ENCODE peak calls at places on chromosomes 13 and 19, in eight cellular contexts. One of them, this sample, is unnamed.

GRCh38 chr13:27137759-27138158 is 33.9 kb downstream of the USP12 start:
- DNase-seq in fibroblast of lung: no peak
- DNase-seq in AG09319: no peak
- DNase-seq in heart left ventricle: peak; percentile 9
- DNase-seq in suprapubic skin: no peak
- DNase-seq in astrocyte of the spinal cord: no peak
- DNase-seq in fibroblast of pulmonary artery: no peak
- DNase-seq in transverse colon: no peak
- DNase-seq in this sample: no peak

GRCh38 chr19:18897108-18898029 is 1.4 kb upstream of the CERS1 start:
- DNase-seq in astrocyte of the spinal cord: no peak
- DNase-seq in heart left ventricle: no peak
- DNase-seq in fibroblast of lung: no peak
- DNase-seq in fibroblast of pulmonary artery: no peak
- DNase-seq in suprapubic skin: no peak
- DNase-seq in transverse colon: no peak
- DNase-seq in AG09319: no peak
- DNase-seq in this sample: no peak

GRCh38 chr19:18780081-18780480 is 11.0 kb downstream of the COMP start:
- DNase-seq in transverse colon: no peak
- DNase-seq in AG09319: no peak
- DNase-seq in suprapubic skin: no peak
- DNase-seq in fibroblast of lung: no peak
- DNase-seq in astrocyte of the spinal cord: no peak
- DNase-seq in fibroblast of pulmonary artery: no peak
- DNase-seq in heart left ventricle: no peak
- DNase-seq in this sample: no peak

GRCh38 chr19:23052349-23052748 is 49.4 kb upstream of the ZNF728 start:
- DNase-seq in fibroblast of pulmonary artery: no peak
- DNase-seq in astrocyte of the spinal cord: no peak
- DNase-seq in fibroblast of lung: no peak
- DNase-seq in AG09319: no peak
- DNase-seq in heart left ventricle: no peak
- DNase-seq in suprapubic skin: no peak
- DNase-seq in transverse colon: no peak
- DNase-seq in this sample: no peak

GRCh38 chr13:77509221-77509620 is 26.3 kb upstream of the SCEL start:
- DNase-seq in fibroblast of lung: peak; percentile 90
- DNase-seq in AG09319: no peak
- DNase-seq in astrocyte of the spinal cord: peak; percentile 84
- DNase-seq in suprapubic skin: no peak
- DNase-seq in transverse colon: no peak
- DNase-seq in heart left ventricle: no peak
- DNase-seq in fibroblast of pulmonary artery: peak; percentile 46
- DNase-seq in this sample: no peak

GRCh38 chr13:94188173-94188869 is 291.2 kb downstream of the DCT start:
- DNase-seq in fibroblast of pulmonary artery: no peak
- DNase-seq in fibroblast of lung: no peak
- DNase-seq in transverse colon: no peak
- DNase-seq in astrocyte of the spinal cord: no peak
- DNase-seq in suprapubic skin: no peak
- DNase-seq in AG09319: no peak
- DNase-seq in heart left ventricle: no peak
- DNase-seq in this sample: no peak

GRCh38 chr19:4083677-4084546 is 17.2 kb upstream of the ZBTB7A start:
- DNase-seq in heart left ventricle: no peak
- DNase-seq in AG09319: no peak
- DNase-seq in suprapubic skin: no peak
- DNase-seq in fibroblast of lung: no peak
- DNase-seq in transverse colon: peak; percentile 73
- DNase-seq in fibroblast of pulmonary artery: no peak
- DNase-seq in astrocyte of the spinal cord: no peak
- DNase-seq in this sample: no peak

GRCh38 chr13:98450495-98451167 is 126.3 kb downstream of the STK24 start:
- DNase-seq in AG09319: no peak
- DNase-seq in suprapubic skin: no peak
- DNase-seq in fibroblast of lung: peak; percentile 32
- DNase-seq in heart left ventricle: peak; percentile 38
- DNase-seq in fibroblast of pulmonary artery: no peak
- DNase-seq in astrocyte of the spinal cord: peak; percentile 29
- DNase-seq in transverse colon: no peak
- DNase-seq in this sample: no peak

GRCh38 chr19:41156207-41156606 is 36.8 kb upstream of the CYP2S1 start:
- DNase-seq in AG09319: no peak
- DNase-seq in heart left ventricle: no peak
- DNase-seq in fibroblast of pulmonary artery: no peak
- DNase-seq in suprapubic skin: no peak
- DNase-seq in astrocyte of the spinal cord: no peak
- DNase-seq in fibroblast of lung: no peak
- DNase-seq in transverse colon: no peak
- DNase-seq in this sample: no peak

GRCh38 chr13:40445557-40445990 is 220.9 kb downstream of the FOXO1 start:
- DNase-seq in suprapubic skin: no peak
- DNase-seq in fibroblast of lung: peak; percentile 97
- DNase-seq in transverse colon: peak; percentile 60
- DNase-seq in astrocyte of the spinal cord: peak; percentile 86
- DNase-seq in heart left ventricle: peak; percentile 71
- DNase-seq in fibroblast of pulmonary artery: peak; percentile 97
- DNase-seq in AG09319: no peak
- DNase-seq in this sample: no peak

GRCh38 chr13:68099616-68100015 is 869.5 kb upstream of the PCDH9 start:
- DNase-seq in transverse colon: no peak
- DNase-seq in suprapubic skin: no peak
- DNase-seq in astrocyte of the spinal cord: peak; percentile 73
- DNase-seq in fibroblast of pulmonary artery: peak; percentile 33
- DNase-seq in AG09319: no peak
- DNase-seq in heart left ventricle: no peak
- DNase-seq in fibroblast of lung: peak; percentile 81
- DNase-seq in this sample: no peak

GRCh38 chr13:37868691-37869505 is 674 bp downstream of the TRPC4 start:
- DNase-seq in AG09319: no peak
- DNase-seq in fibroblast of pulmonary artery: peak; percentile 50
- DNase-seq in suprapubic skin: no peak
- DNase-seq in transverse colon: no peak
- DNase-seq in astrocyte of the spinal cord: peak; percentile 46
- DNase-seq in fibroblast of lung: peak; percentile 58
- DNase-seq in heart left ventricle: no peak
- DNase-seq in this sample: no peak

GRCh38 chr19:10278935-10279334 is 7.8 kb upstream of the ICAM4 start:
- DNase-seq in suprapubic skin: no peak
- DNase-seq in AG09319: no peak
- DNase-seq in fibroblast of pulmonary artery: no peak
- DNase-seq in astrocyte of the spinal cord: no peak
- DNase-seq in transverse colon: no peak
- DNase-seq in heart left ventricle: no peak
- DNase-seq in fibroblast of lung: no peak
- DNase-seq in this sample: no peak

GRCh38 chr13:54415753-54416366 is 1387.2 kb downstream of the OLFM4 start:
- DNase-seq in astrocyte of the spinal cord: no peak
- DNase-seq in suprapubic skin: no peak
- DNase-seq in heart left ventricle: no peak
- DNase-seq in fibroblast of pulmonary artery: no peak
- DNase-seq in fibroblast of lung: no peak
- DNase-seq in AG09319: no peak
- DNase-seq in transverse colon: no peak
- DNase-seq in this sample: no peak
- TF ChIP-seq CTCF in astrocyte of the spinal cord: no peak
- TF ChIP-seq CTCF in suprapubic skin: no peak
- TF ChIP-seq CTCF in heart left ventricle: no peak
- TF ChIP-seq CTCF in fibroblast of pulmonary artery: no peak
- TF ChIP-seq CTCF in fibroblast of lung: no peak
- TF ChIP-seq CTCF in AG09319: no peak
- TF ChIP-seq CTCF in transverse colon: no peak
- TF ChIP-seq CTCF in this sample: no peak

GRCh38 chr19:52690395-52691214 is 44.2 kb downstream of the ZNF611 start:
- DNase-seq in transverse colon: peak; percentile 95
- DNase-seq in fibroblast of lung: peak; percentile 96
- DNase-seq in suprapubic skin: peak; percentile 97
- DNase-seq in astrocyte of the spinal cord: peak; percentile 96
- DNase-seq in heart left ventricle: peak; percentile 95
- DNase-seq in fibroblast of pulmonary artery: peak; percentile 94
- DNase-seq in AG09319: peak; percentile 82
- DNase-seq in this sample: peak; percentile 46

GRCh38 chr19:52689804-52690394 is 44.9 kb downstream of the ZNF611 start:
- DNase-seq in suprapubic skin: peak; percentile 84
- DNase-seq in heart left ventricle: peak; percentile 29
- DNase-seq in transverse colon: peak; percentile 30
- DNase-seq in astrocyte of the spinal cord: no peak
- DNase-seq in fibroblast of lung: no peak
- DNase-seq in AG09319: no peak
- DNase-seq in fibroblast of pulmonary artery: no peak
- DNase-seq in this sample: no peak

GRCh38 chr19:52685811-52686210 is 47.7 kb upstream of the ZNF83 start:
- DNase-seq in suprapubic skin: no peak
- DNase-seq in transverse colon: no peak
- DNase-seq in AG09319: no peak
- DNase-seq in fibroblast of pulmonary artery: no peak
- DNase-seq in fibroblast of lung: no peak
- DNase-seq in astrocyte of the spinal cord: no peak
- DNase-seq in heart left ventricle: no peak
- DNase-seq in this sample: no peak

GRCh38 chr19:52687658-52688057 is 47.2 kb downstream of the ZNF611 start:
- DNase-seq in transverse colon: no peak
- DNase-seq in suprapubic skin: no peak
- DNase-seq in heart left ventricle: no peak
- DNase-seq in astrocyte of the spinal cord: no peak
- DNase-seq in AG09319: no peak
- DNase-seq in fibroblast of lung: no peak
- DNase-seq in fibroblast of pulmonary artery: no peak
- DNase-seq in this sample: no peak

GRCh38 chr19:52688335-52688734 is 46.5 kb downstream of the ZNF611 start:
- DNase-seq in suprapubic skin: no peak
- DNase-seq in AG09319: no peak
- DNase-seq in fibroblast of pulmonary artery: no peak
- DNase-seq in heart left ventricle: no peak
- DNase-seq in astrocyte of the spinal cord: no peak
- DNase-seq in transverse colon: no peak
- DNase-seq in fibroblast of lung: no peak
- DNase-seq in this sample: no peak
- TF ChIP-seq CTCF in suprapubic skin: no peak
- TF ChIP-seq CTCF in AG09319: no peak
- TF ChIP-seq CTCF in fibroblast of pulmonary artery: no peak
- TF ChIP-seq CTCF in heart left ventricle: no peak
- TF ChIP-seq CTCF in astrocyte of the spinal cord: no peak
- TF ChIP-seq CTCF in transverse colon: no peak
- TF ChIP-seq CTCF in fibroblast of lung: no peak
- TF ChIP-seq CTCF in this sample: no peak

GRCh38 chr19:43505186-43505456 is 575 bp upstream of the PHLDB3 start:
- DNase-seq in fibroblast of lung: no peak
- DNase-seq in AG09319: no peak
- DNase-seq in suprapubic skin: no peak
- DNase-seq in astrocyte of the spinal cord: no peak
- DNase-seq in transverse colon: no peak
- DNase-seq in heart left ventricle: no peak
- DNase-seq in fibroblast of pulmonary artery: no peak
- DNase-seq in this sample: no peak

GRCh38 chr19:43504426-43505185 is at the start of gene PHLDB3:
- DNase-seq in heart left ventricle: peak; percentile 43
- DNase-seq in suprapubic skin: no peak
- DNase-seq in fibroblast of lung: peak; percentile 25
- DNase-seq in AG09319: no peak
- DNase-seq in fibroblast of pulmonary artery: no peak
- DNase-seq in astrocyte of the spinal cord: no peak
- DNase-seq in transverse colon: peak; percentile 60
- DNase-seq in this sample: no peak

GRCh38 chr19:43502419-43502976 is 2.0 kb downstream of the PHLDB3 start:
- DNase-seq in suprapubic skin: no peak
- DNase-seq in transverse colon: no peak
- DNase-seq in heart left ventricle: no peak
- DNase-seq in fibroblast of lung: no peak
- DNase-seq in fibroblast of pulmonary artery: no peak
- DNase-seq in AG09319: no peak
- DNase-seq in astrocyte of the spinal cord: no peak
- DNase-seq in this sample: no peak

GRCh38 chr19:43501661-43502418 is 2.7 kb downstream of the PHLDB3 start:
- DNase-seq in astrocyte of the spinal cord: no peak
- DNase-seq in AG09319: no peak
- DNase-seq in suprapubic skin: no peak
- DNase-seq in fibroblast of pulmonary artery: no peak
- DNase-seq in transverse colon: no peak
- DNase-seq in fibroblast of lung: no peak
- DNase-seq in heart left ventricle: no peak
- DNase-seq in this sample: no peak

DNA sequence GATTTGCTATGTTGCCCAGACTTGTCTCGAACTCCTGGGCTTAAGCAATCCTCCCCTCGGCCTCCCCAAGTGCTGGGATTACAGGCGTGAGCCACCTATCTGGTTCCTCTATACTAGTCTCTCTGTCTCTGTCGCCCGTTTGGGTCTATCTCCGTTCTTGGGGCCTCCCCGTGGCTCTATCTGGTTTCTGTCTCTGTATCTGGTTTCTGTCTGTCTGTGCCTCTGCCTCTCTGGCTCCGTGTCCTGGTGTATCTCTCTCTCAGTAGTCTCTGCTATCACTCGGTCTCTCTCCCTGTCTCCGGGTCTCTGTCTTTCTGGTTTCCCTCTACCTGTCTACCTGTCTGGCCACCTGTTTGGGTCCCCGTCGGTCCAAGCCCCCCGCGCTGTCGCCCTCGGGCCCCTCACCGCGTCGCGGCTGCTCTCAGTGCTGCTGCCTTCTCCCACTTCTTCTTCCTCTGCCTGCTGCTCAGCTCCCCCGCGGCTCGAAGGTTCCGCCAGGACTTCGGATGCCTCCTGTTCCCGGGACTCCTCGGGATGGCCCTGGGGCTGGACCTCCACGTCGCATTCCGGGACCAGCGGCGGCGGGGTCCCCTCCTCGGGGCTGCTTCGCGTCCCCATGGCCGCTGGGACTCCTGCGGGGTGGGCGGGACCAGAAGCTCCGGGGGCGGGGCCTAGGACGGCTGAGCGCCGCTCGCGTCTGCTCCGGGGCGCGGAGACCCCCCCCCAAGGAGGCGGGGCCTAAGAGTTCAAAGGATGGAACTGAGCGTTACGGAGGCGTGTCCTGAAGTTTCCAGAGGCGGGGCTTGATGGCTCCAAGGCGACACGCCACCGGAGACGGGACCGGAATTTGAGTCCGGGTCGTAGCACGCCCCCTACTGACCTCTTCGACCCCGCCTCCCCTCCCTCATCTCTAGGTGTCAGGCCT is 783 bp downstream of the PHLDB3 start:
- DNase-seq in fibroblast of pulmonary artery: peak; percentile 86
- DNase-seq in transverse colon: peak; percentile 98
- DNase-seq in suprapubic skin: peak; percentile 98
- DNase-seq in astrocyte of the spinal cord: peak; percentile 90
- DNase-seq in AG09319: peak; percentile 75
- DNase-seq in heart left ventricle: peak; percentile 97
- DNase-seq in fibroblast of lung: peak; percentile 80
- DNase-seq in this sample: peak; percentile 95
- TF ChIP-seq CTCF in fibroblast of pulmonary artery: no peak
- TF ChIP-seq CTCF in transverse colon: no peak
- TF ChIP-seq CTCF in suprapubic skin: no peak
- TF ChIP-seq CTCF in astrocyte of the spinal cord: no peak
- TF ChIP-seq CTCF in AG09319: peak; percentile 5
- TF ChIP-seq CTCF in heart left ventricle: no peak
- TF ChIP-seq CTCF in fibroblast of lung: no peak
- TF ChIP-seq CTCF in this sample: peak; percentile 28

DNA sequence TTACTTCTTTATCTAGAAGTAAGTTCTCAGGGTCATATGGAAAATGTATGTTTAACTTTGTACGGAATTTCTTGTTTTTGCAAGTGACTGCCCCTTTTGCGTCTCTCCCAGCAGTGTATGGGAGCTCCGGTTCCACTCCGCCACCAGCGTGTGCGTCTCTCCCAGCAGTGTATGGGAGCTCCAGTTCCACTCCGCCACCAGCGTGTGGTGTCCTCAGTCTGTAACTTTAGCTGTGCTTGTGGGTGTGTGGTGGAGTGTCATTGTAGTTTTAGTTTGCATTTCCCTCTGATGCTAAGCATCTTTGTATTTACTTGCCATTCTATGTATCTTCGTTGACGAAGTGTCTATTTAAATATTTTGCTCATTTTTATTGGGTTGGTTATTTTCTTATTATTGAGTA is 2.4 kb downstream of the CUL4A start:
- DNase-seq in astrocyte of the spinal cord: no peak
- DNase-seq in fibroblast of pulmonary artery: no peak
- DNase-seq in transverse colon: no peak
- DNase-seq in heart left ventricle: no peak
- DNase-seq in AG09319: no peak
- DNase-seq in fibroblast of lung: no peak
- DNase-seq in suprapubic skin: no peak
- DNase-seq in this sample: no peak
- TF ChIP-seq CTCF in astrocyte of the spinal cord: peak; percentile 25
- TF ChIP-seq CTCF in fibroblast of pulmonary artery: no peak
- TF ChIP-seq CTCF in transverse colon: no peak
- TF ChIP-seq CTCF in heart left ventricle: no peak
- TF ChIP-seq CTCF in AG09319: no peak
- TF ChIP-seq CTCF in fibroblast of lung: no peak
- TF ChIP-seq CTCF in suprapubic skin: no peak
- TF ChIP-seq CTCF in this sample: no peak

This sample was measured in D721Med.